ENCODE peak calls at places on chromosome 13, in seven cellular contexts. R is B cell, W is neuronal stem cell, L is ELR, Q is H7, N is memory B cell, M is astrocyte of the hippocampus. U is an unnamed sample.

GRCh38 chr13:32660227-32660626 is 74.0 kb downstream of the PDS5B start:
- DNase-seq in N (no peak), R (no peak), L (no peak), W (no peak), Q (no peak), M (no peak), U (no peak)

GRCh38 chr13:22232186-22232585 is 561.3 kb downstream of the FGF9 start:
- DNase-seq in W (no peak), L (no peak), N (no peak), M (no peak), R (no peak), Q (no peak), U (no peak)

GRCh38 chr13:33016414-33017409 is at the start of gene KL:
- DNase-seq in R (no peak), M (peak; percentile 44), W (no peak), Q (peak; percentile 75), N (peak; percentile 13), L (no peak), U (peak; percentile 63)

GRCh38 chr13:105165449-105166125 is 1369.9 kb downstream of the EFNB2 start:
- DNase-seq in M (no peak), R (no peak), Q (no peak), W (no peak), N (no peak), L (no peak), U (no peak)

GRCh38 chr13:101612736-101613135 is 160.3 kb downstream of the ITGBL1 start:
- DNase-seq in W (no peak), L (no peak), M (no peak), N (no peak), R (no peak), Q (no peak), U (no peak)

GRCh38 chr13:41816057-41816456 is 144.9 kb downstream of the VWA8 start:
- DNase-seq in Q (no peak), N (no peak), R (no peak), L (no peak), M (no peak), W (no peak), U (no peak)

GRCh38 chr13:107906131-107906530 is 309.2 kb downstream of the LIG4 start:
- DNase-seq in M (no peak), Q (no peak), N (no peak), L (no peak), R (no peak), W (no peak), U (no peak)

GRCh38 chr13:100808330-100808729 is 133.7 kb upstream of the TMTC4 start:
- DNase-seq in R (no peak), M (no peak), W (peak; percentile 43), Q (no peak), L (no peak), N (no peak), U (no peak)

GRCh38 chr13:31824705-31825512 is 85.6 kb downstream of the RXFP2 start:
- DNase-seq in M (peak; percentile 46), Q (no peak), W (no peak), L (peak; percentile 38), R (no peak), N (no peak), U (peak; percentile 19)